ENCODE peak calls at places on chromosomes 12 and 14, in four cellular contexts. One of them, this sample, is unnamed.

GRCh38 chr14:67495827-67496226 is 7.3 kb upstream of the TMEM229B start:
- DNase-seq in GM12864: no peak
- DNase-seq in stimulated activated naive CD4-positive, alpha-beta T cell: no peak
- DNase-seq in Caco-2: no peak
- DNase-seq in this sample: no peak

GRCh38 chr12:6202331-6202730 is 2.1 kb downstream of the CD9 start:
- DNase-seq in Caco-2: no peak
- DNase-seq in stimulated activated naive CD4-positive, alpha-beta T cell: no peak
- DNase-seq in GM12864: no peak
- DNase-seq in this sample: no peak

GRCh38 chr14:104334812-104335161 is 196.4 kb downstream of the KIF26A start:
- DNase-seq in GM12864: no peak
- DNase-seq in stimulated activated naive CD4-positive, alpha-beta T cell: no peak
- DNase-seq in Caco-2: no peak
- DNase-seq in this sample: no peak

GRCh38 chr14:77980475-77981321 is 180.8 kb downstream of the ADCK1 start:
- DNase-seq in stimulated activated naive CD4-positive, alpha-beta T cell: no peak
- DNase-seq in Caco-2: peak
- DNase-seq in GM12864: no peak
- DNase-seq in this sample: no peak

GRCh38 chr12:20492251-20492728 is 124.0 kb downstream of the PDE3A start:
- DNase-seq in stimulated activated naive CD4-positive, alpha-beta T cell: no peak
- DNase-seq in GM12864: no peak
- DNase-seq in Caco-2: no peak
- DNase-seq in this sample: no peak

GRCh38 chr12:109156036-109156435 is 39.6 kb downstream of the ACACB start:
- DNase-seq in stimulated activated naive CD4-positive, alpha-beta T cell: no peak
- DNase-seq in Caco-2: no peak
- DNase-seq in GM12864: no peak
- DNase-seq in this sample: no peak

GRCh38 chr12:12423367-12423766 is 66.5 kb downstream of the BORCS5 start:
- DNase-seq in Caco-2: no peak
- DNase-seq in GM12864: no peak
- DNase-seq in stimulated activated naive CD4-positive, alpha-beta T cell: no peak
- DNase-seq in this sample: no peak

GRCh38 chr12:27319394-27319793 is 13.2 kb upstream of the BMAL2 start:
- DNase-seq in GM12864: no peak
- DNase-seq in stimulated activated naive CD4-positive, alpha-beta T cell: no peak
- DNase-seq in Caco-2: no peak
- DNase-seq in this sample: no peak

GRCh38 chr12:54300267-54300731 is 516 bp downstream of the NFE2 start:
- DNase-seq in stimulated activated naive CD4-positive, alpha-beta T cell: no peak
- DNase-seq in GM12864: no peak
- DNase-seq in Caco-2: no peak
- DNase-seq in this sample: no peak

GRCh38 chr14:93953739-93954515 is 22.4 kb downstream of the ASB2 start:
- DNase-seq in GM12864: no peak
- DNase-seq in stimulated activated naive CD4-positive, alpha-beta T cell: no peak
- DNase-seq in Caco-2: no peak
- DNase-seq in this sample: no peak